ENCODE peak calls at places on chromosomes 2 and 18, in five cellular contexts. N is coronary artery, W is fibroblast of the aortic adventitia, T is HTR-8/SVneo, G is activated T-cell treated with anti-CD3 and anti-CD28 coated beads for 48 hours. P is an unnamed sample.

GRCh38 chr2:62999905-63000304 is 50.7 kb upstream of the OTX1 start:
- DNase-seq in W (peak), N (peak), G (no peak), T (peak), P (no peak)

GRCh38 chr2:30105556-30105955 is 41.3 kb upstream of the YPEL5 start:
- DNase-seq in W (no peak), G (no peak), N (peak), T (no peak), P (no peak)

GRCh38 chr18:3453540-3454364 is 3.8 kb downstream of the TGIF1 start:
- DNase-seq in W (peak), N (peak), T (no peak), G (peak), P (no peak)

GRCh38 chr2:168427451-168427850 is 28.6 kb upstream of the CERS6 start:
- DNase-seq in G (no peak), N (no peak), T (no peak), W (peak), P (no peak)

GRCh38 chr2:32012872-32013271 is 2.1 kb upstream of the MEMO1 start:
- DNase-seq in G (no peak), W (no peak), N (no peak), T (no peak), P (no peak)

GRCh38 chr2:239601201-239601851 is 200.5 kb upstream of the HDAC4 start:
- DNase-seq in G (no peak), W (no peak), T (no peak), N (peak), P (peak)

GRCh38 chr2:227613272-227613660 is 1.4 kb downstream of the SCYGR3 start:
- DNase-seq in T (no peak), W (no peak), G (no peak), N (no peak), P (no peak)

GRCh38 chr2:127558911-127559310 is 23.4 kb downstream of the MYO7B start:
- DNase-seq in G (no peak), N (no peak), T (no peak), W (no peak), P (peak)

GRCh38 chr2:98478861-98479770 is 34.5 kb downstream of the INPP4A start:
- DNase-seq in N (no peak), T (no peak), W (no peak), G (no peak), P (no peak)

GRCh38 chr2:216148983-216149382 is 39.8 kb downstream of the XRCC5 start:
- DNase-seq in W (no peak), T (no peak), N (no peak), G (no peak), P (no peak)

GRCh38 chr2:62030902-62031301 is 125.4 kb downstream of the COMMD1 start:
- DNase-seq in N (no peak), T (no peak), W (no peak), G (no peak), P (no peak)

GRCh38 chr2:201984800-201985525 is 48.7 kb upstream of the FZD7 start:
- DNase-seq in T (no peak), N (no peak), G (no peak), W (no peak), P (no peak)

GRCh38 chr2:64482765-64483504 is 29.0 kb downstream of the LGALSL start:
- DNase-seq in N (no peak), G (no peak), W (no peak), T (peak), P (no peak)

GRCh38 chr2:42092084-42092996 is 44.5 kb downstream of the PKDCC start:
- DNase-seq in N (no peak), G (no peak), T (no peak), W (peak), P (no peak)

GRCh38 chr2:123840614-123841013 is 184.5 kb upstream of the CNTNAP5 start:
- DNase-seq in N (no peak), G (no peak), T (no peak), W (no peak), P (no peak)

GRCh38 chr2:144854596-144854995 is 334.7 kb upstream of the ZEB2 start:
- DNase-seq in T (no peak), G (no peak), W (no peak), N (no peak), P (no peak)

GRCh38 chr18:3624818-3625716 is 175.1 kb downstream of the TGIF1 start:
- DNase-seq in N (no peak), T (no peak), G (peak), W (peak), P (no peak)

GRCh38 chr2:174931724-174932123 is 73.5 kb downstream of the CHN1 start:
- DNase-seq in T (no peak), G (no peak), N (no peak), W (peak), P (no peak)

GRCh38 chr2:222290371-222290690 is 8.5 kb downstream of the PAX3 start:
- DNase-seq in G (no peak), N (no peak), W (no peak), T (no peak), P (no peak)

P was measured in vagina.